ENCODE peak calls at places on chromosomes 6 and 20, in nine cellular contexts. U is tibial artery; C is CD4-positive, CD25-positive, alpha-beta regulatory T cell; V is left lung; H is GM12865; F is cardiac fibroblast; A is hepatocyte; L is effector memory CD4-positive, alpha-beta T cell; B is GM23248. N is an unnamed sample.

GRCh38 chr20:1429143-1429728 is 36.4 kb upstream of the FKBP1A start:
- DNase-seq in L (no peak), A (no peak), B (no peak), U (no peak), F (no peak), H (no peak), C (no peak), V (no peak), N (no peak)

GRCh38 chr6:89079611-89080213 is 839 bp upstream of the PNRC1 start:
- DNase-seq in L (peak; percentile 42), H (peak; percentile 74), F (peak; percentile 84), U (peak; percentile 72), C (peak; percentile 77), B (peak; percentile 85), A (peak; percentile 69), V (no peak), N (peak; percentile 71)

GRCh38 chr20:51388756-51389542 is 153.6 kb downstream of the NFATC2 start:
- DNase-seq in V (no peak), H (no peak), F (peak; percentile 29), B (peak; percentile 30), A (no peak), U (no peak), C (no peak), L (no peak), N (no peak)

GRCh38 chr6:112298816-112299281 is 44.5 kb upstream of the LAMA4 start:
- DNase-seq in V (no peak), C (no peak), F (peak; percentile 74), U (no peak), A (no peak), B (peak; percentile 93), H (no peak), L (no peak), N (no peak)

GRCh38 chr6:160134779-160135547 is 13.3 kb downstream of the SLC22A1 start:
- DNase-seq in L (no peak), F (no peak), C (no peak), A (no peak), B (no peak), V (no peak), U (peak; percentile 49), H (no peak), N (no peak)

GRCh38 chr6:30006170-30007131 is 54.6 kb upstream of the POLR1H start:
- DNase-seq in U (peak; percentile 79), F (no peak), A (peak; percentile 28), V (peak; percentile 81), B (peak; percentile 60), H (no peak), C (peak; percentile 10), L (no peak), N (no peak)

GRCh38 chr20:17971571-17972013 is 2.8 kb downstream of the MGME1 start:
- DNase-seq in C (no peak), A (no peak), V (no peak), B (peak; percentile 50), H (no peak), L (no peak), F (peak; percentile 67), U (no peak), N (no peak)

GRCh38 chr20:5073154-5074049 is 46.4 kb downstream of the PCNA start:
- DNase-seq in B (peak; percentile 92), H (no peak), U (peak; percentile 97), V (peak; percentile 91), C (no peak), F (peak; percentile 74), A (peak; percentile 30), L (no peak), N (no peak)

GRCh38 chr20:63005240-63005861 is 1.4 kb downstream of the BHLHE23 start:
- DNase-seq in F (no peak), B (no peak), A (no peak), C (no peak), H (no peak), V (peak; percentile 71), L (no peak), U (no peak), N (no peak)

GRCh38 chr20:23683281-23683680 is 5.6 kb downstream of the CST4 start:
- DNase-seq in L (no peak), F (no peak), A (no peak), C (no peak), V (no peak), H (no peak), B (no peak), U (no peak), N (no peak)

DNA sequence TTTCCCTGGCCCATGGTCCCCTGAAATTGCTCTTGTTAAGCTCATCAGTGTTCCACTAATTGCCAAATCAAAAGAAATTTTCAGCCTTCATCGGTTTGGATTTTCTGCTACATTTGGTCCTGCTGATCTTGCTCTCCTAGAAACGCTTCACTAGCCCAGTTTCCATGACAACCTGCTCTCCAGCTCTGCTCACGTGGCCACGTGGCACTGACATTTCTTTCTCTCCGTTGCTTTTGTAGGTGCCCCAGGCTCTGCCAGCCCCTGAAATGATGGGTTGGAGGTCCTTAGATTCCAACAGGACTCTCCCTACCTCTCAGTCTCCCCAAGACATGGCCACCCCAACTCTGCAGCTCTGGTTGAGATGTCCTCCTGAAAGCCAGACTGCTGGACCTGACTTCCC is 45.8 kb upstream of the NNAT start:
- DNase-seq in V (no peak), U (no peak), C (no peak), H (no peak), L (no peak), A (no peak), B (no peak), F (no peak), N (no peak)
- H3K4me3 ChIP-seq in V (no peak overlapping the region), U (no peak overlapping the region), C (no peak overlapping the region), H (no peak overlapping the region), L (no peak overlapping the region), A (no peak overlapping the region), B (no peak overlapping the region), F (no peak overlapping the region), N (no peak overlapping the region)

GRCh38 chr20:44066645-44067606 is 120.1 kb downstream of the JPH2 start:
- DNase-seq in B (no peak), U (peak; percentile 47), V (peak; percentile 58), F (no peak), A (no peak), C (no peak), L (no peak), H (no peak), N (no peak)

GRCh38 chr20:44068780-44069191 is 118.2 kb downstream of the JPH2 start:
- DNase-seq in L (no peak), A (no peak), U (peak; percentile 45), C (no peak), H (no peak), V (peak; percentile 85), F (no peak), B (no peak), N (no peak)

GRCh38 chr20:44069203-44069931 is 117.6 kb downstream of the JPH2 start:
- DNase-seq in L (peak; percentile 36), C (peak; percentile 90), V (peak; percentile 88), B (no peak), U (peak; percentile 28), H (peak; percentile 82), A (no peak), F (no peak), N (peak; percentile 83)

GRCh38 chr20:44067650-44068081 is 119.3 kb downstream of the JPH2 start:
- DNase-seq in C (no peak), V (peak; percentile 58), F (no peak), A (no peak), L (no peak), B (no peak), U (peak; percentile 33), H (no peak), N (no peak)

DNA sequence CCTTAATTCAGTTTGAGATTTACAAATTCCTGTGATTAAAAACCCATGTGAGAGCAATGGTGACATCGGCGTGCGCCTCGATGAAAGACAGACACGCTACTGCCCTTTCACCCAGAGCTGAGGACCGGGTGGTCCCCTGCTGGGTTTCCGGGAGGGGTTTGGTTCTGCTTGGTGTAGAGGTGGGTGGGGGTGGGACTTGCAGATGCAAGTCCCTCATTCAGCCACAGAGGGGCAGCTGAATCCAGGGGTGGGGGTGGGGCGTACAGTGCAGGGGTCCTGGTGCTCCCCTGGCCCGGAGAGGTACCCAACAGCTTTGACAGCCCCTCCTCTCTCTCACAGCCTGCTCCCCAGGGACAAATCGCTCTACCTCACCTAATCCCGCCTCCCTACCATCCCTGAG is 118.7 kb downstream of the JPH2 start:
- DNase-seq in L (no peak), A (no peak), B (no peak), U (peak; percentile 49), F (no peak), H (no peak), C (no peak), V (peak; percentile 18), N (no peak)
- H3K4me3 ChIP-seq in L (no peak overlapping the region), A (no peak overlapping the region), B (no peak overlapping the region), U (no peak overlapping the region), F (no peak overlapping the region), H (no peak overlapping the region), C (no peak overlapping the region), V (no peak overlapping the region), N (no peak overlapping the region)

GRCh38 chr6:157823523-157824370 is 701 bp downstream of the SNX9 start:
- DNase-seq in F (peak; percentile 85), L (peak; percentile 58), C (peak; percentile 88), B (peak; percentile 82), A (peak; percentile 79), U (peak; percentile 80), H (peak; percentile 63), V (peak; percentile 85), N (peak; percentile 34)

GRCh38 chr6:157822221-157823000 is 635 bp upstream of the SNX9 start:
- DNase-seq in V (no peak), H (no peak), B (peak; percentile 31), U (peak; percentile 71), F (no peak), A (no peak), L (no peak), C (peak; percentile 32), N (no peak)

GRCh38 chr6:157823001-157823522 is at the start of gene SNX9:
- DNase-seq in B (peak; percentile 93), H (peak; percentile 59), L (peak; percentile 61), V (peak; percentile 94), F (peak; percentile 85), U (peak; percentile 89), C (peak; percentile 56), A (peak; percentile 94), N (no peak)

GRCh38 chr6:157821342-157822033 is 1.6 kb upstream of the SNX9 start:
- DNase-seq in B (peak; percentile 64), L (no peak), A (no peak), V (no peak), U (no peak), H (no peak), F (peak; percentile 14), C (no peak), N (no peak)

DNA sequence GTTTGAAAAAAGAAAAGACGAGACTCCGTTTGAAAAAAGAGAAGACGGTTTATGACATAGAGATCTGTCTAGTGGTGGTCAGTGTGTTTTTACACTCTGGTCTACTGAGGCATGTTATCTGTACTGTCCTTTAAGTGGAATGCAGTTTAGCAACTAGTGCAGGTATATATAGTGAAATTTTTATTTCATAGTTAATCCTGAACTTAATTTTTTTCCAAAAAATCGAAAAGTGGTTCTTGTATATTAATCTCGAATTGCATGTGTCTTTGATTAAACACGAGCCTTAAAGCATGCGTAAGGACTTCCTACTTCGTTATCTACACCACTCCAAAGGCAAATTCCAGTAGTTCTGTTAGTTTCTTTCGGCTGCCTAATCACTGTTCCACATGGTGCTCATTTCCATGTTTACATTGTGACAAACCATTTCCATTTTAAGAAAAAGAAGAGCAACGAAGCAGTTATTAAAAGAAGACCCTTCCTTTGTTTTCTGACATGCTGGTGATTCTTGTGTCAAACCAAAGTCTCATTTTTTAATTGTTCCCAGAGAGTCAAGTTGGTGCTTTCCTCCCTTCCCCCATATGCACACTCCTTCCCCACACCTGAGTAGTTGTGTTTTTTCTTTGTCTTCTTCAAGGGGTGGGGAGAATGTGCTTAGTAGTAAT is 2.3 kb downstream of the SNX9 start:
- DNase-seq in F (peak; percentile 64), H (no peak), C (no peak), V (no peak), U (no peak), B (peak; percentile 71), A (no peak), L (no peak), N (no peak)
- H3K4me3 ChIP-seq in F (peak overlapping the region; percentile 72), H (no peak overlapping the region), C (peak overlapping the region; percentile 23), V (no peak overlapping the region), U (peak overlapping the region; percentile 99), B (peak overlapping the region; percentile 94), A (peak overlapping the region; percentile 59), L (no peak overlapping the region), N (no peak overlapping the region)

GRCh38 chr6:11374036-11375010 is 141.9 kb upstream of the NEDD9 start:
- DNase-seq in A (no peak), F (no peak), V (no peak), H (peak; percentile 92), B (no peak), C (no peak), U (no peak), L (no peak), N (no peak)
- H3K4me3 ChIP-seq in A (no peak overlapping the region), F (no peak overlapping the region), V (no peak overlapping the region), H (no peak overlapping the region), B (no peak overlapping the region), C (no peak overlapping the region), U (no peak overlapping the region), L (no peak overlapping the region), N (no peak overlapping the region)

N was measured in Jurkat, Clone E6-1.